ENCODE peak calls at places on chromosomes 7 and 10, in eight cellular contexts. J is ELR, P is neural progenitor cell, N is psoas muscle, I is NCI-H1048, V is mammary epithelial cell, A is kidney, L is A549. U is an unnamed sample.

GRCh38 chr10:112461029-112461887 is 14.2 kb downstream of the VTI1A start:
- DNase-seq in J (peak), P (no peak), N (no peak), I (no peak), V (peak), A (no peak), L (no peak), U (no peak)

GRCh38 chr7:6252748-6253147 is 19.7 kb downstream of the CYTH3 start:
- DNase-seq in J (no peak), P (no peak), N (no peak), I (no peak), V (peak), A (no peak), L (no peak), U (no peak)

GRCh38 chr7:107035446-107035845 is 9.1 kb upstream of the PRKAR2B start:
- DNase-seq in J (peak), P (no peak), N (no peak), I (no peak), V (peak), A (no peak), L (peak), U (no peak)

GRCh38 chr7:96720843-96721242 is 11.2 kb upstream of the SEM1 start:
- DNase-seq in J (no peak), P (no peak), N (no peak), I (no peak), V (peak), A (no peak), L (no peak), U (no peak)

GRCh38 chr10:52455095-52455494 is 141.0 kb downstream of the DKK1 start:
- DNase-seq in J (peak), P (no peak), N (no peak), I (no peak), V (peak), A (no peak), L (no peak), U (no peak)

GRCh38 chr7:18302077-18302476 is 193.5 kb upstream of the HDAC9 start:
- DNase-seq in J (no peak), P (no peak), N (no peak), I (no peak), V (no peak), A (no peak), L (no peak), U (no peak)

GRCh38 chr10:125114761-125115391 is 45.5 kb downstream of the CTBP2 start:
- DNase-seq in J (no peak), P (no peak), N (no peak), I (no peak), V (no peak), A (no peak), L (no peak), U (no peak)

GRCh38 chr7:24455813-24456525 is 117.3 kb upstream of the PALS2 start:
- DNase-seq in J (no peak), P (no peak), N (no peak), I (no peak), V (no peak), A (no peak), L (no peak), U (no peak)

GRCh38 chr10:112122827-112123226 is 60.7 kb downstream of the GPAM start:
- DNase-seq in J (no peak), P (no peak), N (no peak), I (no peak), V (no peak), A (no peak), L (no peak), U (no peak)